ENCODE peak calls at places on chromosome 11, in five cellular contexts. One of them, this sample, is unnamed.

GRCh38 chr11:65927904-65928397 is 8.7 kb downstream of the DRAP1 start:
- DNase-seq in choroid plexus epithelial cell: peak; percentile 35
- DNase-seq in IMR-90: no peak
- DNase-seq in lower leg skin: no peak
- DNase-seq in body of pancreas: peak; percentile 52
- DNase-seq in this sample: no peak

GRCh38 chr11:133038850-133039249 is 493.5 kb downstream of the OPCML start:
- DNase-seq in choroid plexus epithelial cell: no peak
- DNase-seq in IMR-90: no peak
- DNase-seq in lower leg skin: no peak
- DNase-seq in body of pancreas: no peak
- DNase-seq in this sample: no peak

GRCh38 chr11:10930961-10931760 is 73.3 kb upstream of the ZBED5 start:
- DNase-seq in choroid plexus epithelial cell: peak; percentile 68
- DNase-seq in IMR-90: peak; percentile 76
- DNase-seq in lower leg skin: peak; percentile 77
- DNase-seq in body of pancreas: peak; percentile 65
- DNase-seq in this sample: peak; percentile 92

GRCh38 chr11:60857378-60858232 is 1.9 kb upstream of the PTGDR2 start:
- DNase-seq in choroid plexus epithelial cell: peak; percentile 29
- DNase-seq in IMR-90: peak; percentile 65
- DNase-seq in lower leg skin: no peak
- DNase-seq in body of pancreas: no peak
- DNase-seq in this sample: no peak

GRCh38 chr11:110989734-110990133 is 255.8 kb upstream of the POU2AF2 start:
- DNase-seq in choroid plexus epithelial cell: peak; percentile 97
- DNase-seq in IMR-90: peak; percentile 90
- DNase-seq in lower leg skin: peak; percentile 62
- DNase-seq in body of pancreas: peak; percentile 25
- DNase-seq in this sample: peak; percentile 78

GRCh38 chr11:73612601-73613137 is 14.8 kb upstream of the FAM168A start:
- DNase-seq in choroid plexus epithelial cell: no peak
- DNase-seq in IMR-90: peak; percentile 8
- DNase-seq in lower leg skin: no peak
- DNase-seq in body of pancreas: no peak
- DNase-seq in this sample: no peak

GRCh38 chr11:85893378-85893777 is 38.2 kb downstream of the CCDC83 start:
- DNase-seq in choroid plexus epithelial cell: peak; percentile 8
- DNase-seq in IMR-90: no peak
- DNase-seq in lower leg skin: no peak
- DNase-seq in body of pancreas: no peak
- DNase-seq in this sample: no peak

GRCh38 chr11:107785401-107785800 is 73.2 kb downstream of the SLC35F2 start:
- DNase-seq in choroid plexus epithelial cell: peak; percentile 44
- DNase-seq in IMR-90: peak; percentile 17
- DNase-seq in lower leg skin: no peak
- DNase-seq in body of pancreas: no peak
- DNase-seq in this sample: peak; percentile 11

GRCh38 chr11:1853376-1854131 is 670 bp downstream of the LSP1 start:
- DNase-seq in choroid plexus epithelial cell: no peak
- DNase-seq in IMR-90: no peak
- DNase-seq in lower leg skin: no peak
- DNase-seq in body of pancreas: no peak
- DNase-seq in this sample: no peak

GRCh38 chr11:31262761-31263160 is 106.8 kb downstream of the DCDC1 start:
- DNase-seq in choroid plexus epithelial cell: no peak
- DNase-seq in IMR-90: peak; percentile 5
- DNase-seq in lower leg skin: no peak
- DNase-seq in body of pancreas: no peak
- DNase-seq in this sample: peak; percentile 3

GRCh38 chr11:84899740-84900139 is 727.4 kb downstream of the DLG2 start:
- DNase-seq in choroid plexus epithelial cell: peak; percentile 50
- DNase-seq in IMR-90: peak; percentile 5
- DNase-seq in lower leg skin: no peak
- DNase-seq in body of pancreas: no peak
- DNase-seq in this sample: no peak

GRCh38 chr11:128331317-128331716 is 256.0 kb downstream of the ETS1 start:
- DNase-seq in choroid plexus epithelial cell: no peak
- DNase-seq in IMR-90: no peak
- DNase-seq in lower leg skin: no peak
- DNase-seq in body of pancreas: no peak
- DNase-seq in this sample: no peak

GRCh38 chr11:28797536-28797935 is 689.3 kb downstream of the METTL15 start:
- DNase-seq in choroid plexus epithelial cell: no peak
- DNase-seq in IMR-90: no peak
- DNase-seq in lower leg skin: no peak
- DNase-seq in body of pancreas: no peak
- DNase-seq in this sample: no peak

GRCh38 chr11:70230840-70231710 is 28.0 kb downstream of the FADD start:
- DNase-seq in choroid plexus epithelial cell: no peak
- DNase-seq in IMR-90: no peak
- DNase-seq in lower leg skin: no peak
- DNase-seq in body of pancreas: no peak
- DNase-seq in this sample: no peak

GRCh38 chr11:128517457-128518230 is 69.7 kb downstream of the ETS1 start:
- DNase-seq in choroid plexus epithelial cell: peak; percentile 79
- DNase-seq in IMR-90: no peak
- DNase-seq in lower leg skin: no peak
- DNase-seq in body of pancreas: no peak
- DNase-seq in this sample: peak; percentile 70

GRCh38 chr11:129731316-129731715 is 84.3 kb upstream of the TMEM45B start:
- DNase-seq in choroid plexus epithelial cell: no peak
- DNase-seq in IMR-90: no peak
- DNase-seq in lower leg skin: peak; percentile 30
- DNase-seq in body of pancreas: no peak
- DNase-seq in this sample: no peak

GRCh38 chr11:111834432-111835163 is 36.8 kb downstream of the ALG9 start:
- DNase-seq in choroid plexus epithelial cell: no peak
- DNase-seq in IMR-90: no peak
- DNase-seq in lower leg skin: no peak
- DNase-seq in body of pancreas: no peak
- DNase-seq in this sample: no peak

GRCh38 chr11:58301576-58301975 is 33.5 kb upstream of the OR10W1 start:
- DNase-seq in choroid plexus epithelial cell: peak; percentile 28
- DNase-seq in IMR-90: peak; percentile 84
- DNase-seq in lower leg skin: no peak
- DNase-seq in body of pancreas: no peak
- DNase-seq in this sample: no peak

GRCh38 chr11:35847473-35847872 is 96.4 kb upstream of the LDLRAD3 start:
- DNase-seq in choroid plexus epithelial cell: no peak
- DNase-seq in IMR-90: no peak
- DNase-seq in lower leg skin: no peak
- DNase-seq in body of pancreas: no peak
- DNase-seq in this sample: no peak

GRCh38 chr11:64210301-64211020 is 3.9 kb downstream of the FERMT3 start:
- DNase-seq in choroid plexus epithelial cell: no peak
- DNase-seq in IMR-90: no peak
- DNase-seq in lower leg skin: no peak
- DNase-seq in body of pancreas: no peak
- DNase-seq in this sample: no peak

DNA sequence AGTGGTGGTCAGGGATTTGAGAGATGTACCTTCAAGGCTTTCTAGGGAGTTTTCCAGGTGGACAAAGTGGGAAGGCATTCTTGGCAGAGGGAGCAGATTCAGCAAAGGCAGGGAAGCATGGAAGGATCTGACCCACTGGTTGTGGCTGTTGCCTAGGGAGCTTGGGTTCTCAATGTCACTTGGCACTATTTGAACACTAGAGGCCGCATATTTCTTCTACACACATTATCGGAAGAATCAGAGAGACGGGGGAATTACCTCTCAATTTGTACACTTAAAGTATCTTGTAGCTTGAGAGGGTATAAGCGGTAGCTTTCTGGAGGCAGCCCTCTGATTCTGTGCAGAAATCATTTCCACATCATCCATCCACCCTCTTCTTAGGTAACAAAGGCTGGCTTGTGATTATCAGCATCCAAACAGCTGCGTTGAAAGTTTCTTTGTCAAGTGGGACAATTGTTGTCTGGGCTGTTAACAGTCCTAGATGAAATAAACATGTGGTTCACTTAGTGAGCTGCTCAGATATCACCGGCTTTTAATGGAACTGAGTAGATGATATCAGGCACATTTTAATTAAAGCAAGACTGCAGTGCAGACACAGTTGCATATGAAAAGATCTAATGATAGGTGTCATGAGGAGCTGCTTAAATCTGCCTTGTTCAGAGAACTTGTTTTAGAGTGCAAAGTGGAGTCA is 2.6 kb downstream of the NELL1 start:
- DNase-seq in choroid plexus epithelial cell: peak; percentile 4
- DNase-seq in IMR-90: no peak
- DNase-seq in lower leg skin: no peak
- DNase-seq in body of pancreas: no peak
- DNase-seq in this sample: peak; percentile 7
- TF ChIP-seq CTCF in choroid plexus epithelial cell: peak; percentile 29
- TF ChIP-seq CTCF in IMR-90: no peak
- TF ChIP-seq CTCF in lower leg skin: no peak
- TF ChIP-seq CTCF in body of pancreas: no peak
- TF ChIP-seq CTCF in this sample: peak; percentile 10

DNA sequence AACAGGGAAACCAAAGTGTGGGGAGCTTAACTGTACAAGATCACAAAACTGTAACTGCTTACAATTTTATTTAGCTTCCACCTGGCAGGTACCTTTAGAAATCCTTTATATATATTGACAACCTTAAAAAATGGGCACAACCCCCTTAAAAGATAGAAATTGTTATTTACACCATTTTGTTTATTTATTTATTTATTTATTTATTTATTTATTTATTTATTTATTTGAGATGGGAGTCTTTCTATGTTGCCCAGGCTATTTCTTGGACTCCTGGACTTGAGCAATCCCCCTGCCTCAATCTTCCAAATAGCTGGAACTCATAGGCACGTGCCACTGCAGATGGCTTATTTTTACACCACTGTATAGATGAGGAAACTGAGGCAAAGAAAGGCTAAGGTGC is 74.5 kb downstream of the INSC start:
- DNase-seq in choroid plexus epithelial cell: no peak
- DNase-seq in IMR-90: no peak
- DNase-seq in lower leg skin: no peak
- DNase-seq in body of pancreas: no peak
- DNase-seq in this sample: no peak
- H3K4me3 ChIP-seq in choroid plexus epithelial cell: no peak overlapping the region
- H3K4me3 ChIP-seq in IMR-90: no peak overlapping the region
- H3K4me3 ChIP-seq in lower leg skin: no peak overlapping the region
- H3K4me3 ChIP-seq in body of pancreas: no peak overlapping the region
- H3K4me3 ChIP-seq in this sample: no peak overlapping the region

DNA sequence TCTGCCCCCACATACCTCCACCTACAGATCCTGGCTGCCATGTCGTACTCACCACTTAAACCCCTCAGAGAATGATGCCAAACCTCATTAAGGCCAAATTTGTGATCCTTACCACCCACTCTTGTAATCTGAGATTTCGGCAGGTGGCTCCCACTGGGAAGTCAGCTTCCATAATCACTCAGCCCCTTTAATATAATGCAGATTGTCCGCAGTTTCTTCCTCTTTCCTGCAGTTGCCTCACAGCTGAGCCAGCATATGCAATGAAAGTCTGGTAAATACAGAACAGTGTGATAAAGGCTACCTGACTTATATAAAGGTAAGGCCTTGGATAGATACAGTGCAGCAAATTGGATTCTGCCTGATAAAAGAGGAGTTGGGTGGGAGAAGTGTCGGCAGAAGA is 515.2 kb upstream of the TENM4 start:
- DNase-seq in choroid plexus epithelial cell: no peak
- DNase-seq in IMR-90: no peak
- DNase-seq in lower leg skin: no peak
- DNase-seq in body of pancreas: no peak
- DNase-seq in this sample: no peak
- TF ChIP-seq CTCF in choroid plexus epithelial cell: no peak
- TF ChIP-seq CTCF in IMR-90: no peak
- TF ChIP-seq CTCF in lower leg skin: no peak
- TF ChIP-seq CTCF in body of pancreas: no peak
- TF ChIP-seq CTCF in this sample: no peak

GRCh38 chr11:117877120-117877784 is 794 bp upstream of the FXYD6 start:
- DNase-seq in choroid plexus epithelial cell: no peak
- DNase-seq in IMR-90: no peak
- DNase-seq in lower leg skin: no peak
- DNase-seq in body of pancreas: no peak
- DNase-seq in this sample: peak; percentile 20
- H3K4me3 ChIP-seq in choroid plexus epithelial cell: no peak overlapping the region
- H3K4me3 ChIP-seq in IMR-90: no peak overlapping the region
- H3K4me3 ChIP-seq in lower leg skin: no peak overlapping the region
- H3K4me3 ChIP-seq in body of pancreas: no peak overlapping the region
- H3K4me3 ChIP-seq in this sample: no peak overlapping the region

GRCh38 chr11:47271328-47271727 is 1.4 kb downstream of the MADD start:
- DNase-seq in choroid plexus epithelial cell: no peak
- DNase-seq in IMR-90: no peak
- DNase-seq in lower leg skin: no peak
- DNase-seq in body of pancreas: no peak
- DNase-seq in this sample: no peak

GRCh38 chr11:47268448-47269001 is 1.4 kb upstream of the MADD start:
- DNase-seq in choroid plexus epithelial cell: no peak
- DNase-seq in IMR-90: no peak
- DNase-seq in lower leg skin: no peak
- DNase-seq in body of pancreas: no peak
- DNase-seq in this sample: no peak

GRCh38 chr11:47269002-47269828 is 718 bp upstream of the MADD start:
- DNase-seq in choroid plexus epithelial cell: peak; percentile 90
- DNase-seq in IMR-90: peak; percentile 82
- DNase-seq in lower leg skin: peak; percentile 85
- DNase-seq in body of pancreas: peak; percentile 93
- DNase-seq in this sample: peak; percentile 79

GRCh38 chr11:47270331-47271271 is 668 bp downstream of the MADD start:
- DNase-seq in choroid plexus epithelial cell: peak; percentile 72
- DNase-seq in IMR-90: peak; percentile 72
- DNase-seq in lower leg skin: no peak
- DNase-seq in body of pancreas: peak; percentile 50
- DNase-seq in this sample: peak; percentile 43

GRCh38 chr11:47269829-47270305 is at the start of gene MADD:
- DNase-seq in choroid plexus epithelial cell: peak; percentile 84
- DNase-seq in IMR-90: peak; percentile 78
- DNase-seq in lower leg skin: peak; percentile 73
- DNase-seq in body of pancreas: peak; percentile 89
- DNase-seq in this sample: peak; percentile 79
- TF ChIP-seq CTCF in choroid plexus epithelial cell: no peak
- TF ChIP-seq CTCF in IMR-90: no peak
- TF ChIP-seq CTCF in lower leg skin: no peak
- TF ChIP-seq CTCF in body of pancreas: no peak
- TF ChIP-seq CTCF in this sample: no peak

This sample was measured in cardiac fibroblast.